ENCODE peak calls at places on chromosomes 11 and 22, in ten cellular contexts. B is left ventricle myocardium superior; N is NCI-H69; F is endothelial cell; H is stimulated activated CD4-positive, alpha-beta T cell treated with anti-CD3 and anti-CD28 coated beads, Interleukin-15, amount 100 ng/mL, for 48 hours; D is cardiac muscle cell; X is thyroid gland; Y is dorsolateral prefrontal cortex; A is left cardiac atrium; L is kidney glomerular epithelial cell. K is an unnamed sample.
A peak's percentile ranks its signal among the peaks of the same experiment; 100 is the strongest.

GRCh38 chr11:7050191-7050590 is 29.9 kb downstream of the NLRP14 start:
- DNase-seq in B (no peak), N (no peak), F (no peak), H (no peak), D (no peak), X (no peak), Y (no peak), A (no peak), L (no peak), K (no peak)

GRCh38 chr11:33847251-33847650 is 44.6 kb downstream of the LMO2 start:
- DNase-seq in B (no peak), N (no peak), F (no peak), H (no peak), D (no peak), X (no peak), Y (no peak), A (no peak), L (no peak), K (no peak)

GRCh38 chr11:2778630-2779498 is 79.1 kb upstream of the KCNQ1OT1 start:
- DNase-seq in B (peak; percentile 89), N (peak; percentile 93), F (peak; percentile 2), H (no peak), D (peak; percentile 95), X (peak; percentile 91), Y (peak; percentile 86), A (peak; percentile 81), L (peak; percentile 40), K (peak; percentile 88)

GRCh38 chr11:13889566-13890214 is 72.8 kb upstream of the SPON1 start:
- DNase-seq in B (no peak), N (peak; percentile 99), F (no peak), H (no peak), D (no peak), X (peak; percentile 23), Y (no peak), A (no peak), L (peak; percentile 6), K (no peak)

GRCh38 chr11:7906481-7906880 is 24.6 kb downstream of the OR10A6 start:
- DNase-seq in B (no peak), N (no peak), F (no peak), H (no peak), D (no peak), X (no peak), Y (no peak), A (no peak), L (no peak), K (no peak)

GRCh38 chr22:19571207-19571795 is 47.1 kb upstream of the CLDN5 start:
- DNase-seq in B (no peak), N (no peak), F (no peak), H (no peak), D (no peak), X (no peak), Y (no peak), A (no peak), L (no peak), K (no peak)

GRCh38 chr22:44710474-44711235 is 8.7 kb downstream of the PRR5 start:
- DNase-seq in B (no peak), N (peak; percentile 33), F (no peak), H (no peak), D (no peak), X (no peak), Y (no peak), A (no peak), L (no peak), K (no peak)

GRCh38 chr11:111938687-111939160 is 1.6 kb downstream of the DIXDC1 start:
- DNase-seq in B (no peak), N (peak; percentile 68), F (no peak), H (peak; percentile 23), D (no peak), X (no peak), Y (no peak), A (no peak), L (no peak), K (no peak)

GRCh38 chr22:35986085-35986484 is 42.5 kb downstream of the RBFOX2 start:
- DNase-seq in B (no peak), N (peak; percentile 90), F (no peak), H (no peak), D (no peak), X (no peak), Y (no peak), A (no peak), L (no peak), K (no peak)

GRCh38 chr22:32448980-32449379 is 15.3 kb downstream of the BPIFC start:
- DNase-seq in B (no peak), N (peak; percentile 21), F (no peak), H (no peak), D (no peak), X (peak; percentile 78), Y (no peak), A (no peak), L (no peak), K (no peak)

GRCh38 chr11:61357233-61357893 is 4.3 kb downstream of the CYB561A3 start:
- DNase-seq in B (no peak), N (no peak), F (no peak), H (no peak), D (no peak), X (no peak), Y (no peak), A (no peak), L (no peak), K (no peak)

GRCh38 chr22:17131686-17132085 is 10.5 kb upstream of the TMEM121B start:
- DNase-seq in B (peak; percentile 57), N (peak; percentile 82), F (no peak), H (no peak), D (peak; percentile 56), X (no peak), Y (peak; percentile 84), A (no peak), L (peak; percentile 0), K (no peak)

K was measured in Right ventricle myocardium superior.